ENCODE peak calls at places on chromosomes 12 and 14, in five cellular contexts. Z, S, H, Q and K are unnamed samples.

GRCh38 chr14:101216725-101217463 is 313.4 kb upstream of the RTL1 start:
- DNase-seq in Z (no peak), S (no peak), H (no peak), Q (no peak), K (no peak)

GRCh38 chr12:6958609-6959375 is 7.6 kb downstream of the PTPN6 start:
- DNase-seq in Z (peak; percentile 34), S (no peak), H (no peak), Q (no peak), K (no peak)

GRCh38 chr14:75837151-75837787 is 144.5 kb downstream of the TGFB3 start:
- DNase-seq in Z (no peak), S (no peak), H (no peak), Q (peak; percentile 84), K (peak; percentile 52)

GRCh38 chr12:26919216-26919555 is 18.6 kb downstream of the INTS13 start:
- DNase-seq in Z (no peak), S (no peak), H (no peak), Q (no peak), K (no peak)

GRCh38 chr12:8773456-8773855 is 49.0 kb upstream of the A2ML1 start:
- DNase-seq in Z (peak; percentile 39), S (no peak), H (no peak), Q (no peak), K (no peak)

GRCh38 chr12:3490848-3491382 is at the start of gene PRMT8:
- DNase-seq in Z (peak; percentile 48), S (no peak), H (no peak), Q (peak; percentile 22), K (peak; percentile 0)

GRCh38 chr14:103597623-103598372 is 31.2 kb upstream of the KLC1 start:
- DNase-seq in Z (peak; percentile 53), S (peak; percentile 82), H (no peak), Q (peak; percentile 92), K (peak; percentile 91)

GRCh38 chr14:86481105-86481504 is 951.2 kb downstream of the FLRT2 start:
- DNase-seq in Z (no peak), S (peak; percentile 37), H (no peak), Q (peak; percentile 37), K (peak; percentile 34)

GRCh38 chr12:92362785-92363184 is 217.1 kb upstream of the BTG1 start:
- DNase-seq in Z (no peak), S (no peak), H (no peak), Q (no peak), K (no peak)

GRCh38 chr12:57518176-57518919 is 2.0 kb downstream of the DDIT3 start:
- DNase-seq in Z (no peak), S (peak; percentile 27), H (no peak), Q (no peak), K (peak; percentile 42)

GRCh38 chr12:64821116-64821630 is 3.3 kb upstream of the TBC1D30 start:
- DNase-seq in Z (no peak), S (no peak), H (no peak), Q (no peak), K (no peak)

GRCh38 chr12:46382425-46382973 is 9.9 kb upstream of the SLC38A2 start:
- DNase-seq in Z (no peak), S (no peak), H (no peak), Q (no peak), K (no peak)

GRCh38 chr12:41419151-41419893 is 231.2 kb downstream of the PDZRN4 start:
- DNase-seq in Z (no peak), S (no peak), H (no peak), Q (no peak), K (no peak)

GRCh38 chr14:21054123-21054767 is 3.4 kb upstream of the RNASE8 start:
- DNase-seq in Z (no peak), S (no peak), H (no peak), Q (no peak), K (no peak)

GRCh38 chr12:93784339-93785086 is 107.3 kb downstream of the CRADD start:
- DNase-seq in Z (peak; percentile 36), S (peak; percentile 70), H (peak; percentile 90), Q (peak; percentile 94), K (peak; percentile 74)

GRCh38 chr12:51246254-51246853 is 7.7 kb downstream of the DAZAP2 start:
- DNase-seq in Z (no peak), S (peak; percentile 85), H (no peak), Q (peak; percentile 62), K (no peak)

GRCh38 chr12:100860611-100861010 is 66.0 kb downstream of the ANO4 start:
- DNase-seq in Z (no peak), S (no peak), H (no peak), Q (no peak), K (peak; percentile 1)

GRCh38 chr12:38159092-38159551 is 157.5 kb upstream of the ALG10B start:
- DNase-seq in Z (no peak), S (no peak), H (no peak), Q (no peak), K (no peak)

GRCh38 chr14:100532916-100533630 is 54.1 kb downstream of the BEGAIN start:
- DNase-seq in Z (peak; percentile 41), S (no peak), H (peak; percentile 55), Q (peak; percentile 12), K (no peak)

GRCh38 chr12:70985850-70986249 is 65.3 kb upstream of the PTPRR start:
- DNase-seq in Z (no peak), S (peak; percentile 88), H (no peak), Q (peak; percentile 77), K (peak; percentile 84)